ENCODE peak calls at places on chromosome 9, in nine cellular contexts. B is Caco-2; Y is heart right ventricle; H is A549; L is astrocyte of the spinal cord; K is uterus; E is upper lobe of left lung; N is choroid plexus epithelial cell; G is CD8-positive, alpha-beta T cell. F is an unnamed sample.

GRCh38 chr9:135990468-135991429 is 29.6 kb upstream of the UBAC1 start:
- DNase-seq in B (peak), Y (peak), H (peak), L (peak), K (peak), E (peak), N (peak), G (peak), F (peak)

GRCh38 chr9:90142580-90142979 is 500.0 kb downstream of the DIRAS2 start:
- DNase-seq in B (peak), Y (no peak), H (peak), L (peak), K (peak), E (peak), N (peak), G (peak), F (peak)

GRCh38 chr9:133732351-133733073 is 5.6 kb downstream of the SARDH start:
- DNase-seq in B (no peak), Y (no peak), H (no peak), L (no peak), K (no peak), E (no peak), N (no peak), G (no peak), F (peak)

GRCh38 chr9:133534346-133535284 is at the start of gene ADAMTSL2:
- DNase-seq in B (peak), Y (peak), H (no peak), L (peak), K (peak), E (peak), N (peak), G (peak), F (peak)

GRCh38 chr9:136804509-136805206 is 3.1 kb upstream of the RABL6 start:
- DNase-seq in B (no peak), Y (no peak), H (no peak), L (no peak), K (no peak), E (no peak), N (no peak), G (no peak), F (no peak)

GRCh38 chr9:9998491-9999287 is 614.1 kb downstream of the PTPRD start:
- DNase-seq in B (peak), Y (no peak), H (peak), L (no peak), K (no peak), E (no peak), N (peak), G (no peak), F (no peak)

GRCh38 chr9:16039103-16039987 is 486.5 kb downstream of the CCDC171 start:
- DNase-seq in B (no peak), Y (no peak), H (no peak), L (peak), K (peak), E (no peak), N (peak), G (no peak), F (peak)

GRCh38 chr9:34332370-34332964 is 3.1 kb downstream of the NUDT2 start:
- DNase-seq in B (peak), Y (no peak), H (peak), L (peak), K (no peak), E (no peak), N (peak), G (no peak), F (no peak)

GRCh38 chr9:3548636-3549035 is 22.8 kb upstream of the RFX3 start:
- DNase-seq in B (no peak), Y (no peak), H (no peak), L (no peak), K (no peak), E (no peak), N (no peak), G (no peak), F (no peak)

GRCh38 chr9:101486693-101487442 is 46.8 kb upstream of the RNF20 start:
- DNase-seq in B (peak), Y (peak), H (peak), L (peak), K (peak), E (peak), N (peak), G (peak), F (peak)

GRCh38 chr9:124257865-124258764 is at the start of gene NEK6:
- DNase-seq in B (peak), Y (peak), H (no peak), L (no peak), K (no peak), E (no peak), N (peak), G (no peak), F (no peak)

GRCh38 chr9:106761493-106761892 is 101.5 kb upstream of the ZNF462 start:
- DNase-seq in B (peak), Y (no peak), H (no peak), L (no peak), K (no peak), E (no peak), N (no peak), G (no peak), F (no peak)

GRCh38 chr9:123615381-123615780 is 259.4 kb downstream of the CRB2 start:
- DNase-seq in B (no peak), Y (no peak), H (no peak), L (no peak), K (no peak), E (no peak), N (no peak), G (no peak), F (no peak)

GRCh38 chr9:78439192-78439865 is 142.4 kb downstream of the PSAT1 start:
- DNase-seq in B (peak), Y (peak), H (peak), L (peak), K (peak), E (peak), N (peak), G (peak), F (peak)

GRCh38 chr9:78620764-78621163 is 323.8 kb downstream of the PSAT1 start:
- DNase-seq in B (no peak), Y (no peak), H (peak), L (peak), K (no peak), E (no peak), N (peak), G (no peak), F (no peak)

GRCh38 chr9:91676042-91676441 is 252.4 kb upstream of the NFIL3 start:
- DNase-seq in B (peak), Y (no peak), H (peak), L (no peak), K (no peak), E (no peak), N (no peak), G (no peak), F (no peak)

GRCh38 chr9:128394404-128395168 is 23.4 kb downstream of the URM1 start:
- DNase-seq in B (no peak), Y (no peak), H (no peak), L (no peak), K (no peak), E (no peak), N (no peak), G (no peak), F (no peak)

GRCh38 chr9:98805506-98806272 is 1.8 kb upstream of the GALNT12 start:
- DNase-seq in B (peak), Y (no peak), H (no peak), L (no peak), K (no peak), E (no peak), N (peak), G (no peak), F (no peak)

GRCh38 chr9:131611586-131611985 is 66.3 kb downstream of the PRRT1B start:
- DNase-seq in B (no peak), Y (no peak), H (no peak), L (no peak), K (no peak), E (no peak), N (no peak), G (no peak), F (no peak)

GRCh38 chr9:116280529-116280928 is 126.9 kb downstream of the PAPPA start:
- DNase-seq in B (no peak), Y (no peak), H (no peak), L (no peak), K (no peak), E (no peak), N (no peak), G (no peak), F (no peak)

GRCh38 chr9:68668127-68668526 is 36.9 kb upstream of the PIP5K1B start:
- DNase-seq in B (no peak), Y (no peak), H (no peak), L (no peak), K (no peak), E (no peak), N (no peak), G (no peak), F (no peak)

GRCh38 chr9:121285835-121286687 is 18.1 kb downstream of the GSN start:
- DNase-seq in B (no peak), Y (peak), H (peak), L (peak), K (peak), E (peak), N (peak), G (no peak), F (no peak)

GRCh38 chr9:126016579-126017290 is 269.6 kb downstream of the PBX3 start:
- DNase-seq in B (no peak), Y (no peak), H (no peak), L (no peak), K (no peak), E (no peak), N (no peak), G (no peak), F (peak)

GRCh38 chr9:124491049-124491975 is 15.9 kb downstream of the NR5A1 start:
- DNase-seq in B (no peak), Y (no peak), H (no peak), L (no peak), K (no peak), E (no peak), N (no peak), G (no peak), F (no peak)

GRCh38 chr9:136617746-136618577 is 44.8 kb upstream of the EGFL7 start:
- DNase-seq in B (no peak), Y (peak), H (no peak), L (no peak), K (no peak), E (no peak), N (no peak), G (no peak), F (no peak)

GRCh38 chr9:134204041-134204440 is 39.7 kb upstream of the RNU6ATAC start:
- DNase-seq in B (no peak), Y (peak), H (no peak), L (no peak), K (no peak), E (no peak), N (no peak), G (no peak), F (no peak)

GRCh38 chr9:116687762-116688160 is 656 bp downstream of the TRIM32 start:
- DNase-seq in B (peak), Y (no peak), H (no peak), L (no peak), K (no peak), E (no peak), N (no peak), G (no peak), F (no peak)

GRCh38 chr9:121599186-121599871 is 52.1 kb upstream of the DAB2IP start:
- DNase-seq in B (peak), Y (peak), H (peak), L (no peak), K (peak), E (peak), N (no peak), G (no peak), F (peak)

GRCh38 chr9:138053996-138054752 is 176.6 kb downstream of the CACNA1B start:
- DNase-seq in B (peak), Y (no peak), H (peak), L (no peak), K (no peak), E (peak), N (no peak), G (no peak), F (no peak)

GRCh38 chr9:98732801-98733200 is 24.1 kb upstream of the GABBR2 start:
- DNase-seq in B (no peak), Y (no peak), H (no peak), L (no peak), K (no peak), E (no peak), N (no peak), G (no peak), F (no peak)

GRCh38 chr9:84990416-84990815 is 320.9 kb downstream of the NTRK2 start:
- DNase-seq in B (no peak), Y (no peak), H (no peak), L (peak), K (no peak), E (no peak), N (no peak), G (no peak), F (no peak)

GRCh38 chr9:38388283-38389223 is 3.9 kb upstream of the ALDH1B1 start:
- DNase-seq in B (no peak), Y (no peak), H (no peak), L (no peak), K (peak), E (no peak), N (peak), G (no peak), F (no peak)

GRCh38 chr9:132026932-132027585 is 52.6 kb downstream of the MED27 start:
- DNase-seq in B (peak), Y (no peak), H (no peak), L (peak), K (no peak), E (no peak), N (peak), G (no peak), F (no peak)

GRCh38 chr9:23651051-23651450 is 175.0 kb downstream of the ELAVL2 start:
- DNase-seq in B (no peak), Y (no peak), H (no peak), L (no peak), K (no peak), E (no peak), N (no peak), G (no peak), F (no peak)

GRCh38 chr9:135804588-135805421 is 102.5 kb downstream of the CAMSAP1 start:
- DNase-seq in B (no peak), Y (peak), H (no peak), L (peak), K (no peak), E (no peak), N (peak), G (no peak), F (peak)

GRCh38 chr9:89015330-89015729 is 24.1 kb downstream of the S1PR3 start:
- DNase-seq in B (no peak), Y (no peak), H (no peak), L (no peak), K (no peak), E (no peak), N (no peak), G (no peak), F (no peak)

GRCh38 chr9:33229359-33230120 is 10.4 kb upstream of the SPINK4 start:
- DNase-seq in B (peak), Y (no peak), H (peak), L (no peak), K (no peak), E (peak), N (no peak), G (no peak), F (no peak)

GRCh38 chr9:93828331-93829097 is 126.6 kb downstream of the BARX1 start:
- DNase-seq in B (no peak), Y (no peak), H (no peak), L (no peak), K (no peak), E (no peak), N (no peak), G (no peak), F (no peak)

GRCh38 chr9:69004836-69005235 is 9.1 kb downstream of the PRKACG start:
- DNase-seq in B (no peak), Y (no peak), H (no peak), L (no peak), K (no peak), E (no peak), N (no peak), G (no peak), F (no peak)

GRCh38 chr9:5743109-5743508 is 89.8 kb downstream of the ERMP1 start:
- DNase-seq in B (no peak), Y (no peak), H (no peak), L (no peak), K (no peak), E (no peak), N (no peak), G (no peak), F (no peak)
- TF ChIP-seq CTCF in B (no peak), Y (no peak), H (no peak), L (no peak), K (no peak), E (no peak), N (no peak), G (no peak), F (no peak)

GRCh38 chr9:36913393-36914211 is 120.5 kb downstream of the PAX5 start:
- DNase-seq in B (no peak), Y (no peak), H (no peak), L (no peak), K (no peak), E (no peak), N (no peak), G (no peak), F (no peak)

GRCh38 chr9:36911601-36912412 is 122.3 kb downstream of the PAX5 start:
- DNase-seq in B (no peak), Y (no peak), H (no peak), L (no peak), K (no peak), E (no peak), N (no peak), G (no peak), F (no peak)

GRCh38 chr9:36912620-36913019 is 121.4 kb downstream of the PAX5 start:
- DNase-seq in B (no peak), Y (no peak), H (no peak), L (no peak), K (no peak), E (no peak), N (no peak), G (no peak), F (no peak)

GRCh38 chr9:36914212-36914577 is 119.9 kb downstream of the PAX5 start:
- DNase-seq in B (no peak), Y (no peak), H (no peak), L (no peak), K (no peak), E (no peak), N (no peak), G (no peak), F (no peak)

DNA sequence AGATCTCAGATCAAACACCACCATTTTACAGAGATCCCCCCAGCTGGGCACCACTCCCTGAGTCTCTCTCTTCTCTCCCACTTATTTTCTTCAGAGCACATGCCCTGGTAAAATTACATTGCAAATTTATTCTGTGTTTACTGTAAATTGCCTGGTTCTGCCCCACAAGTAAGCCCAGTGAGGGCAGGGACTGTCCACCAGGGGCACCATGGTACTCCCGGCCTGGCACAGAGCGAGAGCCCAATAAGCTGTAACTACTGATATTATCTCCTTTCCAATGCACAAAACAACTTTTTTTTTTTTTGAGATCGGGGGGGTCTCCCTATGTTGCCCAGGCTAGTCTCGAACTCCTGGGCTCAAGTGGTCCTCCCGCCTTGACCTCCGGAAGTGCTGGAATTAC is 123.0 kb downstream of the PAX5 start:
- DNase-seq in B (no peak), Y (no peak), H (no peak), L (no peak), K (no peak), E (no peak), N (no peak), G (no peak), F (no peak)
- TF ChIP-seq CTCF in B (no peak), Y (no peak), H (no peak), L (peak), K (no peak), E (no peak), N (peak), G (no peak), F (no peak)

GRCh38 chr9:37002413-37003217 is 31.5 kb downstream of the PAX5 start:
- DNase-seq in B (no peak), Y (no peak), H (no peak), L (no peak), K (no peak), E (no peak), N (no peak), G (no peak), F (no peak)
- TF ChIP-seq CTCF in B (no peak), Y (no peak), H (no peak), L (no peak), K (no peak), E (no peak), N (no peak), G (no peak), F (no peak)

GRCh38 chr9:70933318-70933717 is 188.1 kb downstream of the TRPM3 start:
- DNase-seq in B (no peak), Y (no peak), H (no peak), L (no peak), K (no peak), E (no peak), N (no peak), G (no peak), F (no peak)
- TF ChIP-seq CTCF in B (no peak), Y (no peak), H (no peak), L (no peak), K (no peak), E (no peak), N (no peak), G (no peak), F (no peak)

GRCh38 chr9:96219615-96220257 is 82.2 kb downstream of the HSD17B3 start:
- DNase-seq in B (peak), Y (peak), H (no peak), L (no peak), K (peak), E (peak), N (peak), G (peak), F (peak)
- TF ChIP-seq CTCF in B (peak), Y (peak), H (peak), L (peak), K (peak), E (peak), N (peak), G (peak), F (peak)

GRCh38 chr9:130368631-130369103 is 76.1 kb upstream of the ASS1 start:
- DNase-seq in B (peak), Y (no peak), H (peak), L (no peak), K (no peak), E (no peak), N (peak), G (no peak), F (no peak)
- TF ChIP-seq CTCF in B (peak), Y (no peak), H (no peak), L (peak), K (no peak), E (no peak), N (peak), G (no peak), F (no peak)

GRCh38 chr9:108416321-108416720 is 439.5 kb downstream of the ACTL7B start:
- DNase-seq in B (peak), Y (no peak), H (peak), L (peak), K (no peak), E (no peak), N (peak), G (no peak), F (no peak)
- TF ChIP-seq CTCF in B (no peak), Y (no peak), H (peak), L (peak), K (no peak), E (no peak), N (peak), G (no peak), F (no peak)

DNA sequence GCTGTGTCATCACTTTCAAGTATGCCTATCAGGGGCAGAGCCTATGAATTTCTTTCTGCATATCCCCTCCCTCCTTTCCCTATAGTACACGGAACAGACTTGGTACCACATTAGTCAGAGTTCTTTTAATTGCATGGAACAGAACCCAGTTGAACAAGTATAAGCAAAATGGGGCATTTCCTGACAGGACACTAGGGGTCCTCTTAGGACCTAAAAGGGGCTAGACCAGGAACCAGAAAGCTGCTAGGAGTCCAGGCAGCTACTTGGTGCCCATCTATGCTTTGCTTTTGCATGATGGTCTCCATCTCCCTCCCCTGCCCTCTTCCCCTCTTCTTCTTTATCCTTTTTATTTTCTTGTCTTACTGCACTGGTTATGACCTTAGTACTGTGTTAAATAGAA is 5.9 kb downstream of the BSPRY start:
- DNase-seq in B (peak), Y (no peak), H (peak), L (peak), K (no peak), E (no peak), N (peak), G (no peak), F (no peak)
- TF ChIP-seq CTCF in B (peak), Y (no peak), H (peak), L (peak), K (no peak), E (no peak), N (peak), G (no peak), F (no peak)